ENCODE peak calls at places on chromosomes 4 and X, in nine cellular contexts. One of them, this sample, is unnamed. For H3K27me3 and H3K4me1, the result is how much of the 10 kb centered on the place peaks cover.

GRCh38 chr4:84451546-84451945 is 47.5 kb downstream of the NKX6-1 start:
- DNase-seq in RWPE2: no peak
- DNase-seq in neuronal stem cell: no peak
- DNase-seq in suprapubic skin: no peak
- DNase-seq in PC-3: peak
- DNase-seq in ascending aorta: no peak
- DNase-seq in GM23248: peak
- DNase-seq in tibial artery: no peak
- DNase-seq in lung: no peak
- DNase-seq in this sample: no peak

GRCh38 chr4:100421356-100421978 is 96.4 kb downstream of the EMCN start:
- DNase-seq in RWPE2: no peak
- DNase-seq in neuronal stem cell: peak
- DNase-seq in suprapubic skin: no peak
- DNase-seq in PC-3: peak
- DNase-seq in ascending aorta: no peak
- DNase-seq in GM23248: peak
- DNase-seq in tibial artery: no peak
- DNase-seq in lung: no peak
- DNase-seq in this sample: no peak

GRCh38 chr4:68570122-68570507 is 6.0 kb downstream of the UGT2B17 start:
- DNase-seq in RWPE2: no peak
- DNase-seq in neuronal stem cell: no peak
- DNase-seq in suprapubic skin: no peak
- DNase-seq in PC-3: no peak
- DNase-seq in ascending aorta: no peak
- DNase-seq in GM23248: no peak
- DNase-seq in tibial artery: no peak
- DNase-seq in lung: no peak
- DNase-seq in this sample: no peak

GRCh38 chr4:52260507-52261302 is 209.6 kb downstream of the SPATA18 start:
- DNase-seq in RWPE2: no peak
- DNase-seq in neuronal stem cell: no peak
- DNase-seq in suprapubic skin: no peak
- DNase-seq in PC-3: no peak
- DNase-seq in ascending aorta: no peak
- DNase-seq in GM23248: no peak
- DNase-seq in tibial artery: no peak
- DNase-seq in lung: no peak
- DNase-seq in this sample: no peak

GRCh38 chr4:122894802-122895201 is 27.6 kb downstream of the NUDT6 start:
- DNase-seq in RWPE2: no peak
- DNase-seq in neuronal stem cell: no peak
- DNase-seq in suprapubic skin: no peak
- DNase-seq in PC-3: no peak
- DNase-seq in ascending aorta: no peak
- DNase-seq in GM23248: no peak
- DNase-seq in tibial artery: no peak
- DNase-seq in lung: no peak
- DNase-seq in this sample: no peak

GRCh38 chr4:113539408-113539807 is 222.1 kb downstream of the CAMK2D start:
- DNase-seq in RWPE2: no peak
- DNase-seq in neuronal stem cell: no peak
- DNase-seq in suprapubic skin: no peak
- DNase-seq in PC-3: peak
- DNase-seq in ascending aorta: no peak
- DNase-seq in GM23248: peak
- DNase-seq in tibial artery: no peak
- DNase-seq in lung: no peak
- DNase-seq in this sample: no peak

GRCh38 chr4:113433536-113434246 is 327.8 kb downstream of the CAMK2D start:
- DNase-seq in RWPE2: no peak
- DNase-seq in neuronal stem cell: no peak
- DNase-seq in suprapubic skin: no peak
- DNase-seq in PC-3: no peak
- DNase-seq in ascending aorta: no peak
- DNase-seq in GM23248: peak
- DNase-seq in tibial artery: no peak
- DNase-seq in lung: no peak
- DNase-seq in this sample: no peak

GRCh38 chr4:3406021-3406420 is 35.7 kb upstream of the HGFAC start:
- DNase-seq in RWPE2: peak
- DNase-seq in neuronal stem cell: no peak
- DNase-seq in suprapubic skin: peak
- DNase-seq in PC-3: no peak
- DNase-seq in ascending aorta: peak
- DNase-seq in GM23248: no peak
- DNase-seq in tibial artery: no peak
- DNase-seq in lung: no peak
- DNase-seq in this sample: no peak

GRCh38 chrX:12954981-12955380 is 19.9 kb upstream of the TMSB4X start:
- DNase-seq in RWPE2: no peak
- DNase-seq in neuronal stem cell: no peak
- DNase-seq in suprapubic skin: no peak
- DNase-seq in PC-3: no peak
- DNase-seq in ascending aorta: no peak
- DNase-seq in GM23248: no peak
- DNase-seq in tibial artery: no peak
- DNase-seq in lung: no peak
- DNase-seq in this sample: no peak

GRCh38 chr4:67700119-67700873 is 659 bp downstream of the UBA6 start:
- DNase-seq in RWPE2: no peak
- DNase-seq in neuronal stem cell: no peak
- DNase-seq in suprapubic skin: no peak
- DNase-seq in PC-3: peak
- DNase-seq in ascending aorta: no peak
- DNase-seq in GM23248: peak
- DNase-seq in tibial artery: no peak
- DNase-seq in lung: peak
- DNase-seq in this sample: no peak

GRCh38 chrX:16671005-16671404 is 21.0 kb downstream of the S100G start:
- DNase-seq in RWPE2: no peak
- DNase-seq in neuronal stem cell: no peak
- DNase-seq in suprapubic skin: no peak
- DNase-seq in PC-3: peak
- DNase-seq in ascending aorta: no peak
- DNase-seq in GM23248: peak
- DNase-seq in tibial artery: no peak
- DNase-seq in lung: no peak
- DNase-seq in this sample: no peak

GRCh38 chr4:96009720-96010119 is 169.8 kb downstream of the PDHA2 start:
- DNase-seq in RWPE2: no peak
- DNase-seq in neuronal stem cell: no peak
- DNase-seq in suprapubic skin: no peak
- DNase-seq in PC-3: peak
- DNase-seq in ascending aorta: no peak
- DNase-seq in GM23248: peak
- DNase-seq in tibial artery: no peak
- DNase-seq in lung: no peak
- DNase-seq in this sample: no peak

GRCh38 chrX:65608021-65608420 is 59.4 kb upstream of the MSN start:
- DNase-seq in RWPE2: no peak
- DNase-seq in neuronal stem cell: no peak
- DNase-seq in suprapubic skin: no peak
- DNase-seq in PC-3: no peak
- DNase-seq in ascending aorta: no peak
- DNase-seq in GM23248: no peak
- DNase-seq in tibial artery: no peak
- DNase-seq in lung: no peak
- DNase-seq in this sample: no peak

GRCh38 chr4:188275686-188276085 is 136.4 kb downstream of the TRIML1 start:
- DNase-seq in RWPE2: no peak
- DNase-seq in neuronal stem cell: no peak
- DNase-seq in suprapubic skin: no peak
- DNase-seq in PC-3: peak
- DNase-seq in ascending aorta: no peak
- DNase-seq in GM23248: no peak
- DNase-seq in tibial artery: no peak
- DNase-seq in lung: no peak
- DNase-seq in this sample: no peak

GRCh38 chr4:48137766-48138349 is 3.8 kb upstream of the TXK start:
- DNase-seq in RWPE2: no peak
- DNase-seq in neuronal stem cell: no peak
- DNase-seq in suprapubic skin: no peak
- DNase-seq in PC-3: no peak
- DNase-seq in ascending aorta: no peak
- DNase-seq in GM23248: no peak
- DNase-seq in tibial artery: no peak
- DNase-seq in lung: no peak
- DNase-seq in this sample: no peak

GRCh38 chrX:5733483-5733882 is 495.2 kb downstream of the NLGN4X start:
- DNase-seq in RWPE2: no peak
- DNase-seq in neuronal stem cell: no peak
- DNase-seq in suprapubic skin: no peak
- DNase-seq in PC-3: no peak
- DNase-seq in ascending aorta: no peak
- DNase-seq in GM23248: no peak
- DNase-seq in tibial artery: no peak
- DNase-seq in lung: no peak
- DNase-seq in this sample: no peak

GRCh38 chrX:103565752-103566151 is 19.6 kb upstream of the TCEAL4 start:
- DNase-seq in RWPE2: no peak
- DNase-seq in neuronal stem cell: no peak
- DNase-seq in suprapubic skin: no peak
- DNase-seq in PC-3: peak
- DNase-seq in ascending aorta: no peak
- DNase-seq in GM23248: peak
- DNase-seq in tibial artery: no peak
- DNase-seq in lung: no peak
- DNase-seq in this sample: no peak

GRCh38 chr4:139171878-139172691 is 4.9 kb downstream of the ELF2 start:
- DNase-seq in RWPE2: no peak
- DNase-seq in neuronal stem cell: no peak
- DNase-seq in suprapubic skin: no peak
- DNase-seq in PC-3: peak
- DNase-seq in ascending aorta: no peak
- DNase-seq in GM23248: peak
- DNase-seq in tibial artery: no peak
- DNase-seq in lung: no peak
- DNase-seq in this sample: no peak

GRCh38 chr4:13570916-13571315 is 26.6 kb upstream of the NKX3-2 start:
- DNase-seq in RWPE2: no peak
- DNase-seq in neuronal stem cell: no peak
- DNase-seq in suprapubic skin: no peak
- DNase-seq in PC-3: no peak
- DNase-seq in ascending aorta: no peak
- DNase-seq in GM23248: no peak
- DNase-seq in tibial artery: no peak
- DNase-seq in lung: no peak
- DNase-seq in this sample: no peak

GRCh38 chr4:153364061-153364460 is 19.6 kb downstream of the MND1 start:
- DNase-seq in RWPE2: no peak
- DNase-seq in neuronal stem cell: no peak
- DNase-seq in suprapubic skin: no peak
- DNase-seq in PC-3: no peak
- DNase-seq in ascending aorta: no peak
- DNase-seq in GM23248: no peak
- DNase-seq in tibial artery: no peak
- DNase-seq in lung: no peak
- DNase-seq in this sample: no peak

DNA sequence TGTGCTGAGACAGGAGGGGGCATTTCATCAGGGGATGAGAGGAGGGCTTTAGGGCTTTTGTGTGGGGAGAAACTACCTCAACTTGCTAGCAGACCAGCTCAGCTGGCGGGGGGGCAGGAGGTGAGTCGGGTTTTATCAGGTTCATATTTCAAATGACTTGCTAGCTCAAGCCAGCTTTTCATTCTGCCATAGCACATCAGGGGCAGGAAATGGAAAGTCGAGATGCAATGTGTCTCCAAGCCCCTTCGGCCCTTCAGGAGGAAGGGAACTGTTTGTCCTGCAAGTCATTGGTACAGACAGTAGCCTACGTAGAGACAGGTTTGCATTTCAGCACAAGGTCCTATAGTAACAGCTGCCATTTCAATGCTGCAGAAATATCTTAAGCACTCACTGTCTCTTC is 194.1 kb downstream of the PTTG2 start:
- DNase-seq in RWPE2: no peak
- DNase-seq in neuronal stem cell: no peak
- DNase-seq in suprapubic skin: peak
- DNase-seq in PC-3: peak
- DNase-seq in ascending aorta: peak
- DNase-seq in GM23248: no peak
- DNase-seq in tibial artery: no peak
- DNase-seq in lung: no peak
- DNase-seq in this sample: no peak
- H3K27me3 ChIP-seq in RWPE2: under half
- H3K27me3 ChIP-seq in neuronal stem cell: under half
- H3K27me3 ChIP-seq in suprapubic skin: under half
- H3K27me3 ChIP-seq in PC-3: under half
- H3K27me3 ChIP-seq in ascending aorta: under half
- H3K27me3 ChIP-seq in GM23248: under half
- H3K27me3 ChIP-seq in tibial artery: under half
- H3K27me3 ChIP-seq in lung: under half
- H3K27me3 ChIP-seq in this sample: under half

DNA sequence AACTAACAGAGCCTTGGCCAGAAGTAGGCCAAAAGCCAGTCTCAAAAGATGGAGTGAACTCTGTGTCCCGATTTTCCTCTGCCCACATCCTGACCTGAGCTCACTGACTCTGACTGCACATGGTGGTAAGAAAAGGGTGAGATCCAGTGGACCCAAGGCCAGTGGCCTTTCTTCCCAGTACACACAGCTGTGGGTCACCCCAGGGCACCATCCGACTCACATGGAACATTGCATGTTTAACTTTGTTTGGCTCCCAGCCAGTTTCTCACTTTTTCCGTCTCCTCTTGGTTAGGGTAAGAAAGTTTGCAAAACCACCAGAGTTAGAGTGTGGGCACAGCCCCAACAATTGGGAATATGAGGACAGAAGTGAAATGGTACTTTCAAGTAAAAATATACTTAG is 69.8 kb downstream of the GAB1 start:
- DNase-seq in RWPE2: no peak
- DNase-seq in neuronal stem cell: no peak
- DNase-seq in suprapubic skin: peak
- DNase-seq in PC-3: no peak
- DNase-seq in ascending aorta: peak
- DNase-seq in GM23248: peak
- DNase-seq in tibial artery: peak
- DNase-seq in lung: peak
- DNase-seq in this sample: peak
- H3K4me1 ChIP-seq in RWPE2: under half
- H3K4me1 ChIP-seq in neuronal stem cell: under half
- H3K4me1 ChIP-seq in suprapubic skin: half or more
- H3K4me1 ChIP-seq in PC-3: under half
- H3K4me1 ChIP-seq in ascending aorta: half or more
- H3K4me1 ChIP-seq in GM23248: under half
- H3K4me1 ChIP-seq in tibial artery: under half
- H3K4me1 ChIP-seq in lung: under half
- H3K4me1 ChIP-seq in this sample: under half

GRCh38 chr4:116362603-116363002 is 722.8 kb downstream of the TRAM1L1 start:
- DNase-seq in RWPE2: no peak
- DNase-seq in neuronal stem cell: no peak
- DNase-seq in suprapubic skin: no peak
- DNase-seq in PC-3: no peak
- DNase-seq in ascending aorta: no peak
- DNase-seq in GM23248: no peak
- DNase-seq in tibial artery: no peak
- DNase-seq in lung: no peak
- DNase-seq in this sample: no peak
- H3K27me3 ChIP-seq in RWPE2: under half
- H3K27me3 ChIP-seq in neuronal stem cell: under half
- H3K27me3 ChIP-seq in suprapubic skin: under half
- H3K27me3 ChIP-seq in PC-3: under half
- H3K27me3 ChIP-seq in ascending aorta: under half
- H3K27me3 ChIP-seq in GM23248: under half
- H3K27me3 ChIP-seq in tibial artery: under half
- H3K27me3 ChIP-seq in lung: under half
- H3K27me3 ChIP-seq in this sample: under half

GRCh38 chrX:143853488-143853887 is 30.4 kb upstream of the UBE2NL start:
- DNase-seq in RWPE2: no peak
- DNase-seq in neuronal stem cell: no peak
- DNase-seq in suprapubic skin: no peak
- DNase-seq in PC-3: no peak
- DNase-seq in ascending aorta: no peak
- DNase-seq in GM23248: no peak
- DNase-seq in tibial artery: no peak
- DNase-seq in lung: no peak
- DNase-seq in this sample: no peak
- H3K4me1 ChIP-seq in RWPE2: under half
- H3K4me1 ChIP-seq in neuronal stem cell: under half
- H3K4me1 ChIP-seq in suprapubic skin: under half
- H3K4me1 ChIP-seq in PC-3: under half
- H3K4me1 ChIP-seq in ascending aorta: under half
- H3K4me1 ChIP-seq in GM23248: under half
- H3K4me1 ChIP-seq in tibial artery: under half
- H3K4me1 ChIP-seq in lung: under half
- H3K4me1 ChIP-seq in this sample: under half